ENCODE peak calls at places on chromosomes 13 and 19, in eight cellular contexts. Z is hepatic stellate cell; U is stromal cell of bone marrow; G is HEK293T; R is activated T-cell treated with anti-CD3 and anti-CD28 coated beads for 48 hours; N is HFFc6; Y is activated CD8-positive, alpha-beta T cell treated with anti-CD3 and anti-CD28 coated beads for 36 hours; W is sciatic nerve. P is an unnamed sample.

GRCh38 chr13:20609145-20609544 is 42.2 kb downstream of the IFT88 start:
- DNase-seq in N (peak; percentile 77), R (no peak), Z (peak; percentile 17), G (no peak), Y (no peak), W (no peak), U (peak; percentile 32), P (no peak)

GRCh38 chr13:21879263-21879914 is 208.5 kb downstream of the FGF9 start:
- DNase-seq in Y (no peak), G (no peak), R (no peak), N (no peak), U (no peak), W (no peak), Z (no peak), P (no peak)

GRCh38 chr13:87925006-87925405 is 253.8 kb downstream of the SLITRK5 start:
- DNase-seq in U (no peak), G (no peak), N (no peak), Z (no peak), Y (no peak), W (no peak), R (no peak), P (no peak)

GRCh38 chr19:5814123-5814839 is 9.4 kb downstream of the NRTN start:
- DNase-seq in G (no peak), Y (no peak), Z (no peak), W (no peak), U (no peak), R (no peak), N (no peak), P (no peak)

GRCh38 chr13:75895168-75895567 is 259.0 kb downstream of the LMO7 start:
- DNase-seq in G (no peak), Z (no peak), N (no peak), R (no peak), Y (no peak), W (no peak), U (no peak), P (no peak)

GRCh38 chr13:66353664-66354063 is 876.5 kb downstream of the PCDH9 start:
- DNase-seq in Y (no peak), Z (no peak), N (no peak), G (no peak), R (no peak), W (no peak), U (no peak), P (no peak)

GRCh38 chr19:318509-318774 is 26.2 kb downstream of the MIER2 start:
- DNase-seq in N (no peak), Y (no peak), G (no peak), R (no peak), U (no peak), W (no peak), Z (no peak), P (no peak)

GRCh38 chr13:99393791-99394735 is 86.9 kb upstream of the GPR183 start:
- DNase-seq in U (no peak), R (no peak), Z (no peak), W (no peak), Y (peak; percentile 4), N (no peak), G (no peak), P (no peak)

GRCh38 chr13:29754486-29754806 is 96.0 kb downstream of the UBL3 start:
- DNase-seq in W (no peak), U (peak; percentile 38), R (peak; percentile 6), G (no peak), Z (no peak), N (peak; percentile 44), Y (peak; percentile 55), P (no peak)

GRCh38 chr19:3407556-3408516 is 41.5 kb downstream of the NFIC start:
- DNase-seq in U (no peak), W (peak; percentile 73), N (no peak), Y (no peak), R (no peak), G (no peak), Z (no peak), P (no peak)

GRCh38 chr19:52086481-52086880 is 9.1 kb downstream of the ZNF841 start:
- DNase-seq in Y (no peak), Z (no peak), G (no peak), W (no peak), U (peak; percentile 13), N (peak; percentile 11), R (no peak), P (no peak)

GRCh38 chr19:52689804-52690394 is 44.9 kb downstream of the ZNF611 start:
- DNase-seq in Y (peak; percentile 39), W (peak; percentile 68), U (no peak), N (no peak), Z (no peak), R (peak; percentile 15), G (peak; percentile 6), P (peak; percentile 36)